ENCODE peak calls at places on chromosomes 3 and 15, in seven cellular contexts. H is adrenal gland; Q is thoracic aorta; Y is fibroblast of lung; P is pancreas; E is left ventricle myocardium inferior; J is naive thymus-derived CD4-positive, alpha-beta T cell. B is an unnamed sample.
A peak's percentile ranks its signal among the peaks of the same experiment; 100 is the strongest.

GRCh38 chr3:151460240-151460639 is 621 bp downstream of the IGSF10 start:
- DNase-seq in H (no peak), Q (no peak), Y (peak; percentile 5), P (no peak), E (no peak), J (no peak), B (no peak)

GRCh38 chr3:39141211-39141995 is 12.0 kb downstream of the CSRNP1 start:
- DNase-seq in H (peak; percentile 63), Q (no peak), Y (peak; percentile 26), P (peak; percentile 93), E (no peak), J (no peak), B (peak; percentile 55)

GRCh38 chr3:111571272-111571671 is 23.9 kb downstream of the ZBED2 start:
- DNase-seq in H (no peak), Q (no peak), Y (no peak), P (no peak), E (no peak), J (no peak), B (no peak)

GRCh38 chr3:184321666-184322065 is 7.3 kb downstream of the EIF4G1 start:
- DNase-seq in H (no peak), Q (no peak), Y (no peak), P (peak; percentile 42), E (no peak), J (no peak), B (no peak)

GRCh38 chr15:65942436-65942835 is 73.1 kb downstream of the RAB11A start:
- DNase-seq in H (no peak), Q (no peak), Y (no peak), P (no peak), E (no peak), J (no peak), B (no peak)

GRCh38 chr3:108103971-108104797 is 13.4 kb upstream of the CD47 start:
- DNase-seq in H (no peak), Q (no peak), Y (peak; percentile 35), P (no peak), E (peak; percentile 39), J (no peak), B (peak; percentile 32)

GRCh38 chr3:69120879-69121464 is 1.4 kb downstream of the LMOD3 start:
- DNase-seq in H (peak; percentile 84), Q (peak; percentile 30), Y (peak; percentile 84), P (peak; percentile 61), E (no peak), J (peak; percentile 81), B (peak; percentile 72)

GRCh38 chr3:156497326-156497725 is 57.6 kb downstream of the SSR3 start:
- DNase-seq in H (no peak), Q (no peak), Y (no peak), P (no peak), E (no peak), J (no peak), B (no peak)

GRCh38 chr3:36918050-36918449 is 26.8 kb downstream of the TRANK1 start:
- DNase-seq in H (no peak), Q (no peak), Y (no peak), P (no peak), E (no peak), J (no peak), B (no peak)

GRCh38 chr3:159413319-159413718 is 575.3 kb upstream of the IL12A start:
- DNase-seq in H (no peak), Q (no peak), Y (no peak), P (no peak), E (no peak), J (no peak), B (no peak)

GRCh38 chr3:71097557-71097956 is 486.0 kb downstream of the FOXP1 start:
- DNase-seq in H (no peak), Q (no peak), Y (no peak), P (no peak), E (no peak), J (no peak), B (no peak)

GRCh38 chr3:13683772-13684171 is 134.8 kb downstream of the FBLN2 start:
- DNase-seq in H (no peak), Q (no peak), Y (no peak), P (no peak), E (no peak), J (no peak), B (no peak)

GRCh38 chr3:150132101-150132749 is 161.5 kb upstream of the PFN2 start:
- DNase-seq in H (no peak), Q (no peak), Y (no peak), P (no peak), E (no peak), J (no peak), B (no peak)

GRCh38 chr3:78801923-78802587 is 965.7 kb downstream of the ROBO1 start:
- DNase-seq in H (no peak), Q (no peak), Y (peak; percentile 40), P (no peak), E (no peak), J (no peak), B (no peak)

GRCh38 chr15:52518972-52519371 is 9.7 kb downstream of the MYO5A start:
- DNase-seq in H (no peak), Q (no peak), Y (no peak), P (no peak), E (no peak), J (no peak), B (no peak)

GRCh38 chr3:99907959-99908544 is 90.4 kb downstream of the CMSS1 start:
- DNase-seq in H (no peak), Q (no peak), Y (no peak), P (no peak), E (no peak), J (no peak), B (no peak)

GRCh38 chr15:29570931-29571727 is 251.1 kb downstream of the TJP1 start:
- DNase-seq in H (no peak), Q (no peak), Y (peak; percentile 8), P (peak; percentile 67), E (no peak), J (no peak), B (no peak)

GRCh38 chr15:43270113-43270665 is 3.5 kb upstream of the TGM5 start:
- DNase-seq in H (no peak), Q (no peak), Y (no peak), P (no peak), E (no peak), J (no peak), B (no peak)

GRCh38 chr15:78618064-78618463 is 2.7 kb downstream of the CHRNA3 start:
- DNase-seq in H (no peak), Q (no peak), Y (no peak), P (no peak), E (no peak), J (no peak), B (no peak)

GRCh38 chr3:46676601-46677071 is 16.8 kb downstream of the ALS2CL start:
- DNase-seq in H (no peak), Q (no peak), Y (no peak), P (no peak), E (peak; percentile 12), J (no peak), B (no peak)

GRCh38 chr3:79651536-79652065 is 116.2 kb downstream of the ROBO1 start:
- DNase-seq in H (no peak), Q (no peak), Y (no peak), P (peak; percentile 8), E (no peak), J (no peak), B (no peak)

GRCh38 chr15:28020644-28021043 is 78.5 kb downstream of the OCA2 start:
- DNase-seq in H (no peak), Q (no peak), Y (no peak), P (no peak), E (no peak), J (no peak), B (no peak)

GRCh38 chr15:67931861-67932260 is 92.0 kb upstream of the RNU6-1 start:
- DNase-seq in H (no peak), Q (no peak), Y (no peak), P (no peak), E (no peak), J (no peak), B (no peak)

GRCh38 chr3:171225698-171226097 is 199.2 kb upstream of the SLC2A2 start:
- DNase-seq in H (no peak), Q (no peak), Y (peak; percentile 66), P (no peak), E (no peak), J (no peak), B (no peak)

DNA sequence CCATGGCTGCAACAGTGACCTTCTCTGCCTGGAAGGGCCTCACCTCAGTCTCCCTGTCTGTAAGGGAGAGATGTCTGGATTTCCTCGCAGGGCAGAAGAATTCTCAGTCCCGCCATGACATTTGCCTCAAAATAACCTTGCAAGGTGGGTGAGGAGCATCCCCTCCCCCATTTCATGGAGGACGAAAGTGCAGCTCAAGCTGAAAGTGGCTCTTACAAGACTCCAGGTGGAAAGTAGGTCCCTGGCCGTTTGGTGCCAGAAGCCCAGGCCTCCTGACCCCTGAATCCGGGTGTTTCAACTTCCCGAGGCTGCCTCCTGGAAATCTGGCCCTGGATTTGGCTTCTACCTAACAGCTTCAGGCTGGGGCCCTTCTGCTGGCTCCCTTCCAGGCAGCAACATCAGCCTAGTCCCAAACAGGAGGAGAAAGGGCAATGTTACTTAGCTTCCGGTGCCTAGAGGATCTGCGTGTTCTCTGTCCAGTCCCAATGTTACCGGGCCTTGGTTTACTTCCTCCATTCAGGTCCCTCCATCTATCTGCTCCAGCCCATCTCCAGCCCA is 769 bp upstream of the CSPG4 start:
- DNase-seq in H (no peak), Q (no peak), Y (peak; percentile 70), P (no peak), E (no peak), J (no peak), B (peak; percentile 65)
- H3K4me3 ChIP-seq in H (no peak overlapping the region), Q (peak overlapping the region; percentile 97), Y (no peak overlapping the region), P (no peak overlapping the region), E (peak overlapping the region; percentile 66), J (no peak overlapping the region), B (no peak overlapping the region)

GRCh38 chr3:59938857-59939256 is 889.0 kb upstream of the CFAP20DC start:
- DNase-seq in H (no peak), Q (no peak), Y (no peak), P (no peak), E (no peak), J (no peak), B (no peak)
- H3K27me3 ChIP-seq in H (no peaks in the 10 kb centered on the region), Q (no peaks in the 10 kb centered on the region), Y (no peaks in the 10 kb centered on the region), P (no peaks in the 10 kb centered on the region), E (no peaks in the 10 kb centered on the region), J (no peaks in the 10 kb centered on the region), B (no peaks in the 10 kb centered on the region)

DNA sequence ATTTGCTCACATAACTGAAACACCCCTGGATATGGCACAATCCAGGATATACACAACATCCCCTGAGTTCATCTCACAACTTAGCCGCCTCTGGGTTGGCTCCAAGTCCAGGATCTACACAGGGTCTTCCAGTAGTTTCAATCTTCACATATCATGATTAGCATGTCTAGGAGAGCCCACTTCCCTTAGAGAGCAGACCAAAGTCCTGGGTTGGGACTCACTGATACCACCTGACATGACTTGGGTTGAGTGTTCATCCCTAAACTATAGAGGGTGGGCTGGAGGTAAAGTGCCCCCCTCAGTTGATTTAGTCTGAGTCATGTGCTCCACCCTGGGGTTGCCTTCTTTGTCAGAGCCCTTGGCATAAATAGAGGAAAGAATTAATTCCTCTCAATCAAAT is 493.6 kb upstream of the PPP2R3A start:
- DNase-seq in H (no peak), Q (no peak), Y (no peak), P (no peak), E (no peak), J (no peak), B (no peak)
- H3K27ac ChIP-seq in H (no peak overlapping the region), Q (no peak overlapping the region), Y (no peak overlapping the region), P (no peak overlapping the region), E (no peak overlapping the region), J (no peak overlapping the region), B (no peak overlapping the region)

DNA sequence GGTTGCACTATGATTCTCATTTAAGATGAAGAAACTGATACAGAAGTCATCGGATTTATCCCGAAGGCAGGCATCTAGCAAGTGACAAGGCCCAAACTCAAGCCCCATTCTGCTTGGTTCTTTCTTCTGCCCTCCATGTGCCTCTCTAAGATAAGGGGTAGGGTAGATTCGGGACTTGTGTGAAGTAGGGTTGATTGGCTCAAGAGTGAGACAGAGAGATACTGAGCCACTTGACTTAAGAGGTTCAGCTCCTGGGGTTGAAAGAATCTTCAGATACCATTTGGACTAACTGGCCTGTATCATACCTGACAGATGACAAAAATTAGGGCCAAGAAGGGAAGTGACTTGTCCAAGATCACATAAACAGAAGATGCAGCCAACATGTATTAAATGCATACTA is 891 bp downstream of the RFT1 start:
- DNase-seq in H (no peak), Q (no peak), Y (no peak), P (no peak), E (no peak), J (no peak), B (no peak)
- H3K4me3 ChIP-seq in H (peak overlapping the region; percentile 86), Q (peak overlapping the region; percentile 91), Y (peak overlapping the region; percentile 97), P (peak overlapping the region; percentile 80), E (peak overlapping the region; percentile 90), J (peak overlapping the region; percentile 62), B (peak overlapping the region; percentile 80)

B was measured in uterus.